ENCODE peak calls at places on chromosomes 7 and 10, in six cellular contexts. X is neural progenitor cell, U is AG04450, P is PC-3, O is esophagus squamous epithelium, F is HepG2. C is an unnamed sample.

GRCh38 chr7:90425376-90425775 is 22.1 kb downstream of the CLDN12 start:
- DNase-seq in P (peak; percentile 80), U (no peak), O (no peak), F (no peak), X (no peak), C (no peak)

GRCh38 chr10:5843814-5844705 is 30.8 kb upstream of the GDI2 start:
- DNase-seq in F (no peak), P (no peak), O (no peak), U (no peak), X (no peak), C (no peak)

GRCh38 chr10:48632166-48632565 is 27.3 kb upstream of the ARHGAP22 start:
- DNase-seq in U (no peak), O (no peak), P (no peak), X (no peak), F (no peak), C (no peak)

GRCh38 chr10:78292987-78293865 is 259.6 kb downstream of the RPS24 start:
- DNase-seq in O (no peak), U (no peak), F (peak; percentile 24), X (peak; percentile 93), P (no peak), C (peak; percentile 96)

GRCh38 chr7:112211348-112211907 is 4.9 kb downstream of the ZNF277 start:
- DNase-seq in U (no peak), F (peak; percentile 93), P (peak; percentile 43), X (no peak), O (no peak), C (no peak)

GRCh38 chr7:1994931-1995330 is 237.8 kb downstream of the MAD1L1 start:
- DNase-seq in O (no peak), X (no peak), U (no peak), F (no peak), P (no peak), C (peak; percentile 86)

GRCh38 chr10:75877877-75878276 is 446.5 kb downstream of the LRMDA start:
- DNase-seq in U (no peak), O (no peak), P (no peak), F (peak; percentile 37), X (no peak), C (peak; percentile 62)

GRCh38 chr10:49296826-49297225 is 2.1 kb upstream of the C10orf71 start:
- DNase-seq in P (no peak), U (no peak), O (no peak), X (peak; percentile 30), F (no peak), C (no peak)

GRCh38 chr10:78224602-78225001 is 190.9 kb downstream of the RPS24 start:
- DNase-seq in P (no peak), U (peak; percentile 34), X (no peak), F (no peak), O (no peak), C (no peak)

GRCh38 chr7:82051641-82052040 is 281.8 kb upstream of the HGF start:
- DNase-seq in X (peak; percentile 13), F (no peak), P (no peak), U (no peak), O (no peak), C (no peak)

GRCh38 chr10:42874713-42875387 is 92.3 kb downstream of the BMS1 start:
- DNase-seq in F (no peak), P (no peak), O (no peak), U (no peak), X (no peak), C (no peak)

GRCh38 chr7:27192546-27193334 is 7.2 kb downstream of the HOXA13 start:
- DNase-seq in O (no peak), U (no peak), F (no peak), X (peak; percentile 53), P (peak; percentile 54), C (no peak)

GRCh38 chr10:43902842-43903241 is 254.2 kb upstream of the ZNF32 start:
- DNase-seq in X (no peak), F (peak; percentile 75), U (no peak), P (no peak), O (no peak), C (no peak)

GRCh38 chr7:127812540-127812939 is 160.5 kb downstream of the SND1 start:
- DNase-seq in X (no peak), U (no peak), O (no peak), F (no peak), P (no peak), C (no peak)

GRCh38 chr10:79266543-79267312 is 80.5 kb upstream of the PPIF start:
- DNase-seq in X (no peak), P (peak; percentile 88), U (peak; percentile 74), F (no peak), O (no peak), C (no peak)

GRCh38 chr7:157518514-157519175 is 181.8 kb downstream of the DNAJB6 start:
- DNase-seq in O (no peak), X (no peak), U (no peak), P (no peak), F (no peak), C (no peak)

GRCh38 chr7:107161415-107161814 is 7.4 kb upstream of the HBP1 start:
- DNase-seq in U (no peak), F (no peak), O (no peak), P (no peak), X (no peak), C (no peak)

GRCh38 chr7:67392596-67393438 is 396.2 kb downstream of the TYW1 start:
- DNase-seq in U (no peak), F (no peak), O (no peak), P (peak; percentile 7), X (peak; percentile 25), C (no peak)

GRCh38 chr7:37230221-37230620 is 218.4 kb downstream of the ELMO1 start:
- DNase-seq in P (no peak), O (no peak), X (no peak), U (no peak), F (no peak), C (no peak)

GRCh38 chr10:62482581-62482980 is 108.4 kb downstream of the ZNF365 start:
- DNase-seq in U (no peak), P (no peak), X (no peak), O (no peak), F (no peak), C (no peak)

GRCh38 chr7:47458057-47458456 is 123.9 kb downstream of the TNS3 start:
- DNase-seq in P (peak; percentile 43), X (no peak), O (no peak), U (peak; percentile 91), F (peak; percentile 37), C (no peak)

GRCh38 chr7:47455872-47456185 is 126.1 kb downstream of the TNS3 start:
- DNase-seq in P (no peak), X (no peak), F (no peak), O (no peak), U (no peak), C (no peak)

GRCh38 chr7:47456210-47456955 is 125.5 kb downstream of the TNS3 start:
- DNase-seq in X (no peak), O (no peak), F (no peak), P (no peak), U (no peak), C (no peak)

GRCh38 chr7:47460251-47460989 is 121.5 kb downstream of the TNS3 start:
- DNase-seq in X (no peak), P (no peak), U (no peak), O (no peak), F (no peak), C (peak; percentile 16)

GRCh38 chr7:47458486-47458885 is 123.4 kb downstream of the TNS3 start:
- DNase-seq in F (no peak), U (no peak), P (no peak), O (no peak), X (no peak), C (no peak)
- H3K27ac ChIP-seq in F (no peak overlapping the region), U (peak overlapping the region; percentile 83), P (no peak overlapping the region), O (no peak overlapping the region), X (no peak overlapping the region), C (no peak overlapping the region)

DNA sequence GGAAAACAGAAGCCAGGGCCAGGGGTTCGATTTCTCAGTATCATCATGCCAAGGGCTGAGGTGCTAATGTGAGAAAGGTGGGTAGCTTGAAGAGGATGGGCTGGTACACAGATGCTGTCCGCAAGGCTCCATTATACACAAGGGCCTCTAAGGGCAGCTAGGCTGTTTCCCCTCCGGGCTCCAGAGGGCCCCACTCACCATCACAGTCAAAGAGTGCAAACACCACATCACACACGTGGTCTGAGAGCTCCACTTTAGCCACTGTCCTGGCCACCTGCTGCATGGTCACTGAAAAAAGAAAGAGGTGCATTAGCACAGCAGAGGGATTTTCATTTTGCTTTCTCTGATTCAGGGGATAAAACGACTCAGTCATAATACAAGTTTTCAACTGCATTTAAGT is 20.9 kb upstream of the DNAJB12 start:
- DNase-seq in O (no peak), F (peak; percentile 53), X (peak; percentile 51), P (peak; percentile 7), U (no peak), C (peak; percentile 72)
- TF ChIP-seq CTCF in O (no peak), F (peak; percentile 62), X (no peak), P (peak; percentile 27), U (peak; percentile 3), C (peak; percentile 78)

GRCh38 chr7:57653262-57653830 is 203.4 kb downstream of the ZNF716 start:
- DNase-seq in U (no peak), P (no peak), X (no peak), O (no peak), F (no peak), C (no peak)

GRCh38 chr7:57646901-57647246 is 196.9 kb downstream of the ZNF716 start:
- DNase-seq in X (no peak), U (no peak), O (no peak), F (no peak), P (no peak), C (no peak)

GRCh38 chr7:57646219-57646900 is 196.4 kb downstream of the ZNF716 start:
- DNase-seq in O (no peak), X (no peak), U (no peak), F (no peak), P (no peak), C (no peak)

DNA sequence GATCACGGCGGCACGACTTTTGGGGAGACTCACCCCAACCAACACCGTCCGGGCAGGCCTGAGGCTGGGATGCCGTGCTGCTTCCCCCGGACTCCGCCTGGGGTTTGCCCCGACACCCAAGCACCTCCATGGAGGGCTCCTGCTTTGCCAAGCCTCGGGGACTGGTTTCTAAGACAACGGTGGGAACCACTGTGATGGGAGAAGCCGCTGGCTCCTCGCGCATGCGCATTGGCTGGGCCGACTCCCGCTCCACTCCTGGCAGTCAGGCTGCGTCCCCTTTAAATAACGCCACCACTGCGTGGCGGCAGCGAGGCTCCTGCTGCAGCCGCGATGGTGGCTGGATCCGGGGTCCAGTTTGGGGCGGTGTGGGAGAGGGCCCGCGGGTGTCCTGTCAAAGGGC is 201.0 kb downstream of the ZNF716 start:
- DNase-seq in X (no peak), U (no peak), O (no peak), F (no peak), P (no peak), C (no peak)
- H3K9me3 ChIP-seq in X (no peaks in the 10 kb centered on the region), U (peaks cover 95% of the 10 kb centered on the region), O (no peaks in the 10 kb centered on the region), F (peaks cover 95% of the 10 kb centered on the region), P (no peaks in the 10 kb centered on the region), C (peaks cover 13% of the 10 kb centered on the region)

DNA sequence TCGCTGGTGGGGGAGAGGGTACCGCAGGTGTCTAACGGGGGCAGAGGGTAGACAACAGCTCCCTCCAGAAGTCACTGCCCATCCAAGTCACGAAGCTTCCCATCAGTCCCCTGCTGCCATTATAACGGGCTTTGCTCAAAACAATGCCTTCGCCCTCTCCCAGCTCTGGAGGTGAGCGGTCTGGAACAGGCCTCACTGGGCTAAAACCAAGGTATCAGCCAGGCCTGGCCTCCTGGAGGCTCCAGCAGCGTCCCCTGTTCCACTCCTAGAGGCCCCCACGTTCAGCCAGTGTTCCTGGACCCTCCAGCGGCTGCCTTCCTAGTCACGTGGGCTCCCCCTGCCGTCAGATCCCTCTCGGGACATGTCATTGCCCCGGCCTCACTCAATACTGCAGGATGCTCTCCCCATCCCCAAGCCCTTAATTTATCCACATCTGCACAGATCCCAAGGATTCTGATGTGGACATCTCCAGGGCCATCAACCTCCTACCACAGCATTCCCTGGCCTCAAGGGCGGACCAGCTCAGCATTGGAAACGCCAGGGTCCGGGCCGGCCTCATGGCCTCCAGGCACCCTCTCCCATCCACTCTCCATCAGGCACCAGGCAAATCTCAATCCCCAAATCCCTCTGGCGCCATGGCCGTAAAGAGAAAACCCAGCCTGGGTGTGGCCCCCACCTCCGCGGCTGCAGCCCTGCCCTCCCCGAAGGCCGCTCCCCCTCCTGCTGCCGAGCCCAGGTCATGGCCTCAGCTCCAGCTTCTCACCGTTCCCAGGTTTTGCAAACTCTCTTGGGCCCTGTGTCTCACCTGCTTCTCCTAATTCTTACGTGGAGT is 104.1 kb upstream of the FAM20C start:
- DNase-seq in O (no peak), U (no peak), P (no peak), X (peak; percentile 53), F (no peak), C (peak; percentile 76)
- H3K27ac ChIP-seq in O (peak overlapping the region; percentile 69), U (peak overlapping the region; percentile 93), P (peak overlapping the region; percentile 73), X (no peak overlapping the region), F (no peak overlapping the region), C (peak overlapping the region; percentile 61)

C was measured in WERI-Rb-1.